ENCODE peak calls at places on chromosomes 2 and 18, in four cellular contexts. One of them, this sample, is unnamed. For H3K27me3, the result is how much of the 10 kb centered on the place peaks cover.

GRCh38 chr2:28604284-28604843 is 108.5 kb downstream of the PLB1 start:
- DNase-seq in hepatocyte: no peak
- DNase-seq in astrocyte: no peak
- DNase-seq in mammary epithelial cell: no peak
- DNase-seq in this sample: no peak

GRCh38 chr2:24077535-24077877 is 1.4 kb upstream of the SF3B6 start:
- DNase-seq in hepatocyte: no peak
- DNase-seq in astrocyte: no peak
- DNase-seq in mammary epithelial cell: no peak
- DNase-seq in this sample: peak

GRCh38 chr2:25955036-25955435 is 27.3 kb downstream of the KIF3C start:
- DNase-seq in hepatocyte: no peak
- DNase-seq in astrocyte: no peak
- DNase-seq in mammary epithelial cell: no peak
- DNase-seq in this sample: no peak

GRCh38 chr2:69779258-69779989 is 37.5 kb downstream of the ANXA4 start:
- DNase-seq in hepatocyte: peak
- DNase-seq in astrocyte: peak
- DNase-seq in mammary epithelial cell: peak
- DNase-seq in this sample: no peak

GRCh38 chr2:167114018-167114417 is 225.7 kb downstream of the XIRP2 start:
- DNase-seq in hepatocyte: no peak
- DNase-seq in astrocyte: peak
- DNase-seq in mammary epithelial cell: no peak
- DNase-seq in this sample: peak

GRCh38 chr2:149858214-149858613 is 270.6 kb upstream of the MMADHC start:
- DNase-seq in hepatocyte: no peak
- DNase-seq in astrocyte: peak
- DNase-seq in mammary epithelial cell: no peak
- DNase-seq in this sample: peak

GRCh38 chr18:31246460-31246859 is 71.5 kb upstream of the DSG1 start:
- DNase-seq in hepatocyte: no peak
- DNase-seq in astrocyte: no peak
- DNase-seq in mammary epithelial cell: no peak
- DNase-seq in this sample: no peak

GRCh38 chr2:223959688-223960087 is 2.4 kb downstream of the MRPL44 start:
- DNase-seq in hepatocyte: no peak
- DNase-seq in astrocyte: no peak
- DNase-seq in mammary epithelial cell: no peak
- DNase-seq in this sample: no peak

GRCh38 chr2:38835015-38835601 is 40.6 kb downstream of the DHX57 start:
- DNase-seq in hepatocyte: peak
- DNase-seq in astrocyte: no peak
- DNase-seq in mammary epithelial cell: peak
- DNase-seq in this sample: peak

GRCh38 chr2:79039944-79040343 is 14.4 kb downstream of the REG3G start:
- DNase-seq in hepatocyte: no peak
- DNase-seq in astrocyte: no peak
- DNase-seq in mammary epithelial cell: no peak
- DNase-seq in this sample: no peak

GRCh38 chr2:127637725-127638252 is 8.2 kb upstream of the GPR17 start:
- DNase-seq in hepatocyte: peak
- DNase-seq in astrocyte: peak
- DNase-seq in mammary epithelial cell: peak
- DNase-seq in this sample: peak

GRCh38 chr2:234292205-234292954 is 204.5 kb downstream of the ARL4C start:
- DNase-seq in hepatocyte: no peak
- DNase-seq in astrocyte: peak
- DNase-seq in mammary epithelial cell: no peak
- DNase-seq in this sample: no peak

GRCh38 chr2:43135583-43135982 is 90.8 kb downstream of the ZFP36L2 start:
- DNase-seq in hepatocyte: peak
- DNase-seq in astrocyte: no peak
- DNase-seq in mammary epithelial cell: no peak
- DNase-seq in this sample: no peak

GRCh38 chr2:100235098-100235497 is 87.2 kb downstream of the LONRF2 start:
- DNase-seq in hepatocyte: no peak
- DNase-seq in astrocyte: no peak
- DNase-seq in mammary epithelial cell: no peak
- DNase-seq in this sample: no peak

GRCh38 chr2:29557268-29557667 is 364.1 kb downstream of the ALK start:
- DNase-seq in hepatocyte: no peak
- DNase-seq in astrocyte: no peak
- DNase-seq in mammary epithelial cell: no peak
- DNase-seq in this sample: no peak

GRCh38 chr2:46479265-46479664 is at the start of gene TMEM247:
- DNase-seq in hepatocyte: no peak
- DNase-seq in astrocyte: no peak
- DNase-seq in mammary epithelial cell: no peak
- DNase-seq in this sample: no peak

GRCh38 chr18:76429262-76430126 is 65.5 kb downstream of the ZNF516 start:
- DNase-seq in hepatocyte: no peak
- DNase-seq in astrocyte: peak
- DNase-seq in mammary epithelial cell: no peak
- DNase-seq in this sample: no peak

GRCh38 chr2:149648282-149649030 is 60.9 kb upstream of the MMADHC start:
- DNase-seq in hepatocyte: peak
- DNase-seq in astrocyte: peak
- DNase-seq in mammary epithelial cell: peak
- DNase-seq in this sample: peak

GRCh38 chr2:107712857-107713256 is 113.8 kb upstream of the RGPD4 start:
- DNase-seq in hepatocyte: no peak
- DNase-seq in astrocyte: no peak
- DNase-seq in mammary epithelial cell: no peak
- DNase-seq in this sample: no peak

GRCh38 chr2:63849381-63850203 is 7.9 kb downstream of the UGP2 start:
- DNase-seq in hepatocyte: no peak
- DNase-seq in astrocyte: peak
- DNase-seq in mammary epithelial cell: no peak
- DNase-seq in this sample: peak

GRCh38 chr2:173119069-173119807 is 43.6 kb downstream of the MAP3K20 start:
- DNase-seq in hepatocyte: no peak
- DNase-seq in astrocyte: no peak
- DNase-seq in mammary epithelial cell: no peak
- DNase-seq in this sample: no peak

GRCh38 chr18:31225668-31226067 is 63.0 kb upstream of the DSC1 start:
- DNase-seq in hepatocyte: no peak
- DNase-seq in astrocyte: peak
- DNase-seq in mammary epithelial cell: peak
- DNase-seq in this sample: peak

GRCh38 chr2:45909677-45910191 is 258.3 kb downstream of the PRKCE start:
- DNase-seq in hepatocyte: peak
- DNase-seq in astrocyte: no peak
- DNase-seq in mammary epithelial cell: peak
- DNase-seq in this sample: no peak

GRCh38 chr2:27117995-27118524 is 868 bp downstream of the CGREF1 start:
- DNase-seq in hepatocyte: no peak
- DNase-seq in astrocyte: no peak
- DNase-seq in mammary epithelial cell: no peak
- DNase-seq in this sample: no peak

GRCh38 chr2:63861220-63861822 is 19.6 kb downstream of the UGP2 start:
- DNase-seq in hepatocyte: peak
- DNase-seq in astrocyte: no peak
- DNase-seq in mammary epithelial cell: no peak
- DNase-seq in this sample: peak

DNA sequence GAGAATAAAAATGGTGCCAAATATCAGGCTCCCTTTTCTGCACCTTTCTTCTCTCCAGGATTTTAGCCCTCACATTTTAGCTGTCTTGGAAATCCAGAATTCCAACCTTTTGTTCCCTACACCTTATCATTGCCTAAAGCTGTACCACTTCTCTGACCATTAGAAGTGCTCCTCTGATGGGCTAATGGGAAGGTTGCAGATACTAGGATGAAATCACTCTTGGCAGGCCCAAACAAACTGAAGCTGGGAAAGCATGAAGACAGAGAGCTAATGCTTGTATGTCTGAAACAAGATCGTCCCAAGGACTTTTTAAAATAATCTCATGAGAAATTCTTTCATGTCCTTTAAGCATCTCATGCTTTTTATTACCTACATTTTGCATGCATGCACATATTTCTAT is 98.3 kb upstream of the OSR1 start:
- DNase-seq in hepatocyte: no peak
- DNase-seq in astrocyte: no peak
- DNase-seq in mammary epithelial cell: no peak
- DNase-seq in this sample: peak
- H3K27me3 ChIP-seq in hepatocyte: under half
- H3K27me3 ChIP-seq in astrocyte: under half
- H3K27me3 ChIP-seq in mammary epithelial cell: under half
- H3K27me3 ChIP-seq in this sample: under half

GRCh38 chr2:88450186-88450585 is 2.3 kb downstream of the FOXI3 start:
- DNase-seq in hepatocyte: no peak
- DNase-seq in astrocyte: no peak
- DNase-seq in mammary epithelial cell: no peak
- DNase-seq in this sample: no peak

GRCh38 chr2:88450925-88451575 is 1.4 kb downstream of the FOXI3 start:
- DNase-seq in hepatocyte: no peak
- DNase-seq in astrocyte: no peak
- DNase-seq in mammary epithelial cell: no peak
- DNase-seq in this sample: no peak

GRCh38 chr2:88452980-88453582 is 588 bp upstream of the FOXI3 start:
- DNase-seq in hepatocyte: no peak
- DNase-seq in astrocyte: peak
- DNase-seq in mammary epithelial cell: peak
- DNase-seq in this sample: peak

GRCh38 chr2:88451647-88452150 is 794 bp downstream of the FOXI3 start:
- DNase-seq in hepatocyte: no peak
- DNase-seq in astrocyte: no peak
- DNase-seq in mammary epithelial cell: peak
- DNase-seq in this sample: peak

GRCh38 chr2:88452151-88452851 is at the start of gene FOXI3:
- DNase-seq in hepatocyte: peak
- DNase-seq in astrocyte: no peak
- DNase-seq in mammary epithelial cell: peak
- DNase-seq in this sample: no peak
- H3K27me3 ChIP-seq in hepatocyte: half or more
- H3K27me3 ChIP-seq in astrocyte: under half
- H3K27me3 ChIP-seq in mammary epithelial cell: under half
- H3K27me3 ChIP-seq in this sample: half or more

DNA sequence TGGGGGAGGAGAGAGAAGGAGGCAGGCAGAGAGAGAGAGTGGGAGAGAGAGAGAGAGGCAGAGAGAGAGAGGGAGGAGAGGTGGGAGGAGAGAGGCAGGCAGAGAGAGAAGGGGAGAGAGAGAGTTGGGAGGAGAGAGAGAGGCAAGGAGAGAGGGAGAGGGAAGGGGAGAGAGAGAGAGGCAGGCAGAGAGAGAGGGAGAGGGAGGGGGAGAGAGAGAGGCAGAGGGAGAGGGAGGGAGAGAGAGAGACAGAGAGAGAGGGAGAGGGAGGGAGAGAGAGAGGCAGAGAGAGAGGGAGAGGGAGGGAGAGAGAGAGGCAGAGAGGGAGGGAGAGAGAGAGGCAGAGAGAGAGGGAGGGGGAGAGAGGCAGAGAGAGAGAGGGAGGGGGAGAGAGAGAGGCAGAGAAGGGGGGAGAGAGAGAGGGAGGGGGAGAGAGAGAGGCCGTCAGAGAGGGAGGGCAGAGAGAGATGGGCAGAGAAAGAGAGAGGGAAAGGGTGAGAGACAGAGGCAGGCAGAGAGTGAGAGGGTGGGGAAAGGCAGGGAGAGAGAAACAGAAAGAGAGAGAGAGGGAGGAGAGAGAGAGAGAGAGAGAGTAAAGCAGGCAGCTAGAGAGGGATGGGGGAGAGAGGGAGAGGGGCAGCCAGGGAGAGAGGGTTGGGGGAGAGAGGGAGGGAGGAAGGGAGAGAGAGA is 122.2 kb upstream of the PXDN start:
- DNase-seq in hepatocyte: no peak
- DNase-seq in astrocyte: no peak
- DNase-seq in mammary epithelial cell: no peak
- DNase-seq in this sample: no peak
- H3K27me3 ChIP-seq in hepatocyte: under half
- H3K27me3 ChIP-seq in astrocyte: under half
- H3K27me3 ChIP-seq in mammary epithelial cell: under half
- H3K27me3 ChIP-seq in this sample: half or more

GRCh38 chr2:105540642-105541041 is 141.8 kb upstream of the FHL2 start:
- DNase-seq in hepatocyte: no peak
- DNase-seq in astrocyte: no peak
- DNase-seq in mammary epithelial cell: no peak
- DNase-seq in this sample: no peak
- H3K27me3 ChIP-seq in hepatocyte: under half
- H3K27me3 ChIP-seq in astrocyte: under half
- H3K27me3 ChIP-seq in mammary epithelial cell: under half
- H3K27me3 ChIP-seq in this sample: under half

GRCh38 chr18:47978603-47979002 is 48.1 kb upstream of the SMAD2 start:
- DNase-seq in hepatocyte: no peak
- DNase-seq in astrocyte: no peak
- DNase-seq in mammary epithelial cell: no peak
- DNase-seq in this sample: no peak
- H3K27me3 ChIP-seq in hepatocyte: under half
- H3K27me3 ChIP-seq in astrocyte: under half
- H3K27me3 ChIP-seq in mammary epithelial cell: under half
- H3K27me3 ChIP-seq in this sample: under half

DNA sequence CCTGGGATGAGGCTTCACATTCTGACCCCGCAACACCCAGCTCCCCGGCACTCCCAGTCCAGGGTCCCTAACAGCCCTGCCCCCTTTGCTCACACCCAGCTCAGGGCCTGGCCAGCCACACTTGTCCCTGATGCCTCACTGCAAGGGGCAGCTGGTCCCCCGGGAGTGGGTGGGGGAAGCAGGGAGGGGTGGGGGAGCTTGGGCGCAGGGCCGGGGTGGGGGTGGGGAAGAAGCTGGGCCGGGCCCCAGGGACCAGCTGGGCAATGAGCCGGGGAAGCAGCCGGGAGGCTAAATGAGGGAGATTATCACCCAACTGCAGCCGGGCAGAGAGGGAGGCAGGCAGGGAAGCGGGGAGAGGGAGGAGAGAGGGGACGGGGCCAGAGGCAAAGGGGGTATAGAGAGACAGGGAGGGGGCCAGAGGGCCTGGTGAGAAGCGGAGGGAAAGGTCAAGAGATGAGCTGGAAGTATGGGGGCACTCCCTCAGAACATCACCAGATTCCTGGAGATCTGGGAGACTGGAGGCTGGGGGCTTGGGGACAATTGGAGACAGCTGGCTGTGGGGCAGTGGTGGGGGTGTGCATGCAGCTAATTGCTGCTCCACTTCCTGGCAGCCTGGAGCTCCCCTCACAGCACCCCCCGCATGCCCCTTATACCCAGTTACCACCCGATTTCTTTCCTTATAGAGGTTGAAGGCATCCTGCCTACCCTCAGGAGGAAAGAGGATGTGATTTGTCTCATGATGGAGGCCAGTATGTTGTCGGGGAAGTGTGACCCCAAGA is 2.5 kb upstream of the ASIC4 start:
- DNase-seq in hepatocyte: no peak
- DNase-seq in astrocyte: no peak
- DNase-seq in mammary epithelial cell: no peak
- DNase-seq in this sample: no peak
- H3K27me3 ChIP-seq in hepatocyte: under half
- H3K27me3 ChIP-seq in astrocyte: under half
- H3K27me3 ChIP-seq in mammary epithelial cell: under half
- H3K27me3 ChIP-seq in this sample: under half

DNA sequence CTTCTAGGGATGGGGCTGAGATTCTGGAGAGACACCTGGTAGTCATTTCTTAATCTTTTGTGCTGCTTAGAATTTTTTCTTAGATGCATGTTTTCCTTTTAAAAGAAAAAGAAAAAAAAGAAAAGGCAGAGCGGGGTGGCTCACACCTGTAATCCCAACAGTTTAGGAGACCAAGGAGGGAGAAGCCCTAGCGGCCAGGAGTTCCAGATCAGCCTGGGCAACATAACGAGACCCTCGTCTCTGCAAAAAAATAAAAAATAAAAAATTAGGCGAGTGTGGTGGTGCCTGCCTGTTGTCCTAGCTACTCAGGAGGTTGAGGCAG is 46.0 kb upstream of the ATP6V1B1 start:
- DNase-seq in hepatocyte: no peak
- DNase-seq in astrocyte: no peak
- DNase-seq in mammary epithelial cell: no peak
- DNase-seq in this sample: no peak
- H3K27me3 ChIP-seq in hepatocyte: half or more
- H3K27me3 ChIP-seq in astrocyte: half or more
- H3K27me3 ChIP-seq in mammary epithelial cell: half or more
- H3K27me3 ChIP-seq in this sample: half or more

This sample was measured in adipocyte.